ENCODE peak calls at places on chromosomes 11 and 22, in nine cellular contexts. L, O, H, E, C, K, V, S and M are unnamed samples.

GRCh38 chr22:24175160-24175808 is 6.0 kb upstream of the SUSD2 start:
- DNase-seq in V (no peak), E (peak; percentile 59), O (peak; percentile 91), S (peak; percentile 91), L (peak; percentile 71), H (peak; percentile 65), C (peak; percentile 31), K (peak; percentile 67), M (peak; percentile 73)

GRCh38 chr11:97109078-97109477 is 719.3 kb downstream of the JRKL start:
- DNase-seq in E (no peak), H (no peak), L (no peak), O (no peak), S (no peak), V (no peak), K (no peak), C (no peak), M (no peak)

GRCh38 chr22:21568207-21569075 is 927 bp downstream of the UBE2L3 start:
- DNase-seq in H (peak; percentile 57), V (no peak), S (peak; percentile 68), O (no peak), E (peak; percentile 34), K (peak; percentile 87), L (peak; percentile 19), C (no peak), M (peak; percentile 57)

GRCh38 chr11:69080361-69080973 is 31.7 kb downstream of the TPCN2 start:
- DNase-seq in S (no peak), H (no peak), O (no peak), K (no peak), E (no peak), V (no peak), L (peak; percentile 40), C (no peak), M (peak; percentile 41)

GRCh38 chr11:5892908-5893307 is at the start of gene OR52E5:
- DNase-seq in C (no peak), L (no peak), K (no peak), O (no peak), V (no peak), E (no peak), H (no peak), S (no peak), M (no peak)

GRCh38 chr11:74932169-74932568 is 16.7 kb downstream of the XRRA1 start:
- DNase-seq in K (no peak), H (peak; percentile 58), V (no peak), L (no peak), O (no peak), C (no peak), E (no peak), S (no peak), M (peak; percentile 12)

GRCh38 chr11:119337581-119338317 is 2.9 kb downstream of the C1QTNF5 start:
- DNase-seq in O (peak; percentile 71), K (peak; percentile 54), E (no peak), S (peak; percentile 74), L (no peak), C (no peak), V (no peak), H (peak; percentile 77), M (peak; percentile 49)

GRCh38 chr22:37192232-37192631 is 4.2 kb upstream of the C1QTNF6 start:
- DNase-seq in H (no peak), L (no peak), S (no peak), C (no peak), O (no peak), E (no peak), V (no peak), K (no peak), M (no peak)

GRCh38 chr11:60914620-60915249 is 777 bp downstream of the TMEM109 start:
- DNase-seq in E (no peak), C (no peak), H (peak; percentile 66), K (peak; percentile 54), L (no peak), S (peak; percentile 77), O (no peak), V (no peak), M (peak; percentile 70)

GRCh38 chr11:65440831-65441499 is 18.4 kb downstream of the NEAT1 start:
- DNase-seq in V (peak; percentile 98), L (peak; percentile 38), S (no peak), E (no peak), K (no peak), H (peak; percentile 48), O (no peak), C (no peak), M (no peak)

GRCh38 chr11:47004595-47005033 is 68.1 kb downstream of the CSTPP1 start:
- DNase-seq in C (no peak), K (peak; percentile 81), V (no peak), E (peak; percentile 96), O (no peak), H (peak; percentile 72), S (peak; percentile 74), L (peak; percentile 19), M (peak; percentile 81)

GRCh38 chr11:112694813-112695212 is 266.4 kb upstream of the NCAM1 start:
- DNase-seq in E (no peak), O (no peak), H (no peak), L (peak; percentile 3), V (no peak), S (no peak), K (no peak), C (no peak), M (peak; percentile 5)

GRCh38 chr22:28885939-28886338 is 2.6 kb downstream of the ZNRF3 start:
- DNase-seq in H (no peak), L (no peak), E (peak; percentile 79), K (no peak), C (no peak), S (no peak), O (no peak), V (no peak), M (peak; percentile 47)

DNA sequence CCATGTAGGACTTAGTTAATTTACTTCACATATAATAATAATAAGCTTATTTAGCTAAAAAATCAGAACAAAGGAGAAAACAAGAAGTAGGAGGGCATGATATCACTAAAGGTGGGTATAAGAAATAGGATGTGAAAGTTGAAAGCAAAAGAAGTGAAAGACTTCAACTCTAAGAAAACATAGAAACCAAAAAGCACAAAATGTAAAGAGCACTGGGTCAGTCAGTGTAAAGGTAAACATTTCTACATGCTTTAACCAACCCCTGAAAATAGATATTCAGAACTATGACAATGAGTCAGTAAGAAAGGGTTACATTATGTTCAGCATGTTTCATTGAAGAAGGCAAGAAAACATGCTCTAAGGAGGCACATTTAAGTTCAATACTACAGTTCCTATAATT is 298.8 kb downstream of the SWAP70 start:
- DNase-seq in C (no peak), L (no peak), S (no peak), K (no peak), V (peak; percentile 48), H (no peak), O (no peak), E (no peak), M (no peak)
- TF ChIP-seq MAX in C (no peak), L (no peak), S (no peak), K (no peak), V (no peak), H (no peak), O (no peak), E (no peak), M (no peak)

GRCh38 chr11:134578807-134579708 is 167.0 kb upstream of the B3GAT1 start:
- DNase-seq in L (no peak), O (no peak), H (no peak), V (no peak), E (peak; percentile 9), S (peak; percentile 64), C (peak; percentile 18), K (peak; percentile 28), M (peak; percentile 46)

GRCh38 chr11:134581121-134581626 is 169.1 kb upstream of the B3GAT1 start:
- DNase-seq in L (no peak), H (no peak), K (no peak), V (no peak), E (no peak), O (no peak), S (no peak), C (no peak), M (no peak)

GRCh38 chr11:134581966-134582787 is 170.1 kb upstream of the B3GAT1 start:
- DNase-seq in C (no peak), H (no peak), V (no peak), E (no peak), K (no peak), O (no peak), L (no peak), S (no peak), M (no peak)

GRCh38 chr11:134579709-134580634 is 167.9 kb upstream of the B3GAT1 start:
- DNase-seq in E (no peak), L (no peak), O (no peak), H (no peak), K (no peak), S (peak; percentile 67), C (no peak), V (no peak), M (no peak)

DNA sequence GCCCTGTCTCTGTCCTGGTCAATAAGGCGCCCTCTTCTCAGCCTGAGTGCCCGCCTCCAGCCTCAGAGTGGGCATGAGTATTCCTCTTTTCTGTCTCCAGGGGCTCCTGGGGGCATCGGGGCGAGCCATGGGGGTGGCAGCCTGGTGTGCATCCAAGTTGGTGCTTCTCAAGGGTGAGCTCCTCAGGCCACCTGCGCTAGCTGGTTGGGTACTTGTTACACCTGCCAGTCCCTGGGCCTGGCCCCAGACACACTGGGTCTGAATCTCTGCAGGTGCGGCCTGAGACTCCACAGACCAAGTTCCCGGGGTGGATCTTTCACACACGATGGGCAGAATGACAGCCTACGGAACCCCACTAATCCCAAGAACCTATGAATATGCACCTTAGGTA is 168.6 kb upstream of the B3GAT1 start:
- DNase-seq in E (no peak), K (no peak), S (no peak), V (no peak), O (no peak), L (no peak), C (no peak), H (no peak), M (no peak)
- TF ChIP-seq MAX in E (no peak), K (no peak), S (no peak), V (no peak), O (no peak), L (no peak), C (no peak), H (no peak), M (no peak)

DNA sequence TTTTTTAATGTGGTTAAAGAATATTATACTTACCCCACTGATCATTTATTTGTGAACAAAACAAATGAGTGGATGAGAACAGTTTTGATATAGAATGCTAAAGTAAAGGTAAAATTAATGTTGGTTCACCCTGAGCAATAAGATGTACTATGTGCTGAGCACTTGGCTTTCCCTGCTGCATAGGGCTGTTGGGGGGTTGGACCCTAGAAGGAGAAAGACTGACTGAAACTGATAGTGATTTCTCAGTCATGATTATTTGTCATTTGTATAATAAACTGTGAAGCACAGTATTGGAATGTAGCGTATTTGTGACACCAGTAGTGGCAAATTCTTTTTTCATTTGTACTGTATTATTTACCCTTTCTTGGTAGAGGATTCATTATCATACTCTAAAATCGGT is 63.3 kb downstream of the PRMT3 start:
- DNase-seq in K (no peak), C (no peak), E (no peak), H (no peak), O (no peak), S (no peak), L (no peak), V (no peak), M (no peak)
- TF ChIP-seq MAX in K (no peak), C (no peak), E (no peak), H (no peak), O (no peak), S (no peak), L (no peak), V (no peak), M (no peak)

GRCh38 chr11:132396318-132396717 is 1025.9 kb downstream of the NTM start:
- DNase-seq in L (no peak), E (no peak), V (no peak), C (no peak), K (no peak), S (no peak), O (no peak), H (no peak), M (no peak)

GRCh38 chr11:132405728-132406127 is 1035.3 kb downstream of the NTM start:
- DNase-seq in K (no peak), L (no peak), C (no peak), H (no peak), E (no peak), S (no peak), V (no peak), O (peak; percentile 38), M (no peak)

GRCh38 chr11:132402056-132402684 is 1031.8 kb downstream of the NTM start:
- DNase-seq in H (no peak), C (no peak), L (peak; percentile 0), O (peak; percentile 71), K (no peak), E (no peak), S (peak; percentile 69), V (peak; percentile 24), M (peak; percentile 31)
- TF ChIP-seq MAX in H (no peak), C (no peak), L (no peak), O (no peak), K (no peak), E (no peak), S (no peak), V (no peak), M (no peak)